ENCODE peak calls at places on chromosomes 11 and 22, in ten cellular contexts. U is CD8-positive, alpha-beta T cell; V is A549; J is fibroblast of mammary gland; R is H1; Y is tibial artery; A is pancreas; X is HCT116; D is endodermal cell; G is HFF-Myc. S is an unnamed sample.

GRCh38 chr11:58926695-58927094 is 12.6 kb upstream of the GLYATL1 start:
- DNase-seq in U (no peak), V (no peak), J (peak; percentile 73), R (no peak), Y (no peak), A (no peak), X (no peak), D (no peak), G (no peak), S (peak; percentile 75)

GRCh38 chr11:30511408-30511807 is 74.7 kb downstream of the MPPED2 start:
- DNase-seq in U (no peak), V (no peak), J (no peak), R (no peak), Y (no peak), A (no peak), X (no peak), D (no peak), G (no peak), S (no peak)

GRCh38 chr11:62245271-62245753 is 3.3 kb downstream of the SCGB1D2 start:
- DNase-seq in U (no peak), V (peak; percentile 24), J (peak; percentile 25), R (peak; percentile 70), Y (no peak), A (peak; percentile 13), X (no peak), D (peak; percentile 92), G (no peak), S (no peak)

GRCh38 chr11:64353101-64353738 is 5.7 kb upstream of the RPS6KA4 start:
- DNase-seq in U (no peak), V (no peak), J (no peak), R (peak; percentile 54), Y (no peak), A (no peak), X (no peak), D (no peak), G (no peak), S (no peak)

GRCh38 chr11:68903288-68903630 is 373 bp downstream of the MRPL21 start:
- DNase-seq in U (no peak), V (no peak), J (no peak), R (no peak), Y (no peak), A (no peak), X (no peak), D (no peak), G (no peak), S (no peak)

GRCh38 chr11:126963603-126964353 is 36.8 kb downstream of the KIRREL3 start:
- DNase-seq in U (no peak), V (peak; percentile 57), J (peak; percentile 31), R (no peak), Y (no peak), A (no peak), X (no peak), D (no peak), G (no peak), S (no peak)

GRCh38 chr11:131688056-131688693 is 317.8 kb downstream of the NTM start:
- DNase-seq in U (no peak), V (peak; percentile 59), J (peak; percentile 40), R (peak; percentile 93), Y (peak; percentile 37), A (peak; percentile 43), X (no peak), D (peak; percentile 92), G (no peak), S (no peak)

GRCh38 chr11:534197-534591 is 1.2 kb downstream of the HRAS start:
- DNase-seq in U (no peak), V (no peak), J (no peak), R (no peak), Y (no peak), A (no peak), X (no peak), D (no peak), G (no peak), S (no peak)

GRCh38 chr11:130527648-130528300 is 79.3 kb downstream of the ADAMTS15 start:
- DNase-seq in U (no peak), V (no peak), J (peak; percentile 31), R (no peak), Y (no peak), A (no peak), X (no peak), D (peak; percentile 43), G (no peak), S (no peak)

GRCh38 chr22:20965104-20965887 is 1.8 kb upstream of the AIFM3 start:
- DNase-seq in U (no peak), V (no peak), J (no peak), R (peak; percentile 66), Y (no peak), A (no peak), X (no peak), D (peak; percentile 65), G (no peak), S (no peak)

GRCh38 chr22:41021039-41021654 is 70.0 kb downstream of the RBX1 start:
- DNase-seq in U (no peak), V (no peak), J (no peak), R (peak; percentile 59), Y (no peak), A (peak; percentile 22), X (no peak), D (peak; percentile 70), G (no peak), S (no peak)

GRCh38 chr11:7595016-7595869 is 78.1 kb downstream of the CYB5R2 start:
- DNase-seq in U (no peak), V (no peak), J (peak; percentile 68), R (no peak), Y (no peak), A (no peak), X (no peak), D (peak; percentile 69), G (no peak), S (no peak)

GRCh38 chr11:10414181-10414580 is 40.9 kb upstream of the AMPD3 start:
- DNase-seq in U (no peak), V (no peak), J (peak; percentile 21), R (no peak), Y (no peak), A (no peak), X (no peak), D (no peak), G (no peak), S (no peak)

GRCh38 chr11:78312712-78313111 is 104.9 kb downstream of the GAB2 start:
- DNase-seq in U (no peak), V (no peak), J (no peak), R (no peak), Y (no peak), A (no peak), X (no peak), D (no peak), G (no peak), S (no peak)

GRCh38 chr11:74460065-74460464 is 7.3 kb downstream of the KCNE3 start:
- DNase-seq in U (no peak), V (no peak), J (no peak), R (no peak), Y (no peak), A (no peak), X (no peak), D (no peak), G (no peak), S (no peak)

GRCh38 chr11:74460481-74461154 is 6.7 kb downstream of the KCNE3 start:
- DNase-seq in U (no peak), V (no peak), J (peak; percentile 60), R (no peak), Y (no peak), A (no peak), X (no peak), D (no peak), G (no peak), S (peak; percentile 31)

GRCh38 chr11:74463216-74463615 is 4.1 kb downstream of the KCNE3 start:
- DNase-seq in U (no peak), V (no peak), J (no peak), R (no peak), Y (no peak), A (no peak), X (no peak), D (peak; percentile 29), G (no peak), S (no peak)

GRCh38 chr11:74462631-74463030 is 4.7 kb downstream of the KCNE3 start:
- DNase-seq in U (no peak), V (no peak), J (no peak), R (no peak), Y (no peak), A (no peak), X (no peak), D (peak; percentile 9), G (no peak), S (no peak)

GRCh38 chr11:74462009-74462408 is 5.3 kb downstream of the KCNE3 start:
- DNase-seq in U (no peak), V (no peak), J (peak; percentile 30), R (no peak), Y (peak; percentile 81), A (peak; percentile 76), X (no peak), D (peak; percentile 65), G (no peak), S (no peak)
- H3K4me3 ChIP-seq in U (no peak overlapping the region), V (no peak overlapping the region), J (no peak overlapping the region), R (no peak overlapping the region), Y (peak overlapping the region; percentile 18), A (peak overlapping the region; percentile 31), X (no peak overlapping the region), D (no peak overlapping the region), G (no peak overlapping the region), S (no peak overlapping the region)

GRCh38 chr11:82775736-82776346 is 42.2 kb upstream of the FAM181B start:
- DNase-seq in U (no peak), V (peak; percentile 42), J (peak; percentile 57), R (peak; percentile 83), Y (peak; percentile 21), A (no peak), X (peak; percentile 36), D (peak; percentile 93), G (peak; percentile 25), S (peak; percentile 7)
- TF ChIP-seq CTCF in U (no peak), V (peak; percentile 54), J (peak; percentile 94), R (peak; percentile 79), Y (no peak), A (peak; percentile 28), X (peak; percentile 71), D (peak; percentile 90), G (peak; percentile 76), S (peak; percentile 90)

DNA sequence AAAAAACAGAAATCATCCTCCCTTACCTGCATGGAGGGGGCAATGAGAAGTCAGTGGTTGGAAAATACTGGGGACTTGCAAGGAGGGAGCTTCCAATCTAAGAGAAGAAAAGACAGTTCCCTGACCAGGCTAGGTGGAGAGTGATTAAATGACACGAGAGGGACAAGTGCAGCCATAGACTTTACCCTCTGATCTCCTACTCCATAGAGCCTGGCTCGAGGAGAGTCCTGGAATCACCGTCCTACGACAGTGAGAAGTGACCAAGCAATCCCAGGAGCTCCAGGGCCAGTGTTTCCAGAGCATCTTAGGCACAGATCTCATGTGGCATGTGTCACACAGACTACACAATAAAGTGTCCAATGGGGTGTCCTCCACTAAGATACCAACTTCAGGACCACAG is 25.7 kb downstream of the MYH9 start:
- DNase-seq in U (no peak), V (no peak), J (no peak), R (no peak), Y (no peak), A (no peak), X (no peak), D (no peak), G (no peak), S (no peak)
- H3K4me3 ChIP-seq in U (no peak overlapping the region), V (no peak overlapping the region), J (no peak overlapping the region), R (no peak overlapping the region), Y (peak overlapping the region; percentile 37), A (no peak overlapping the region), X (no peak overlapping the region), D (no peak overlapping the region), G (no peak overlapping the region), S (no peak overlapping the region)

GRCh38 chr11:35558468-35558867 is 33.1 kb upstream of the PAMR1 start:
- DNase-seq in U (no peak), V (no peak), J (peak; percentile 28), R (no peak), Y (no peak), A (no peak), X (no peak), D (no peak), G (no peak), S (no peak)
- TF ChIP-seq CTCF in U (no peak), V (no peak), J (no peak), R (no peak), Y (peak; percentile 19), A (no peak), X (no peak), D (no peak), G (no peak), S (no peak)